ENCODE peak calls at places on chromosomes 16 and 17, in six cellular contexts. One of them, this sample, is unnamed.

GRCh38 chr16:27558434-27558833 is 8.5 kb downstream of the KATNIP start:
- DNase-seq in fibroblast of pulmonary artery: no peak
- DNase-seq in CD8-positive, alpha-beta memory T cell: no peak
- DNase-seq in astrocyte of the cerebellum: no peak
- DNase-seq in neural progenitor cell: no peak
- DNase-seq in heart left ventricle: no peak
- DNase-seq in this sample: no peak

GRCh38 chr16:980595-980854 is 1.0 kb upstream of the SOX8 start:
- DNase-seq in CD8-positive, alpha-beta memory T cell: no peak
- DNase-seq in astrocyte of the cerebellum: no peak
- DNase-seq in neural progenitor cell: no peak
- DNase-seq in fibroblast of pulmonary artery: no peak
- DNase-seq in heart left ventricle: no peak
- DNase-seq in this sample: no peak

GRCh38 chr17:21378553-21378952 is 2.4 kb downstream of the KCNJ12 start:
- DNase-seq in neural progenitor cell: no peak
- DNase-seq in CD8-positive, alpha-beta memory T cell: no peak
- DNase-seq in astrocyte of the cerebellum: no peak
- DNase-seq in heart left ventricle: no peak
- DNase-seq in fibroblast of pulmonary artery: no peak
- DNase-seq in this sample: no peak

GRCh38 chr16:85149776-85150175 is 37.5 kb upstream of the CIBAR2 start:
- DNase-seq in neural progenitor cell: no peak
- DNase-seq in heart left ventricle: peak
- DNase-seq in CD8-positive, alpha-beta memory T cell: no peak
- DNase-seq in astrocyte of the cerebellum: no peak
- DNase-seq in fibroblast of pulmonary artery: no peak
- DNase-seq in this sample: no peak

GRCh38 chr16:8936421-8936820 is 27.3 kb downstream of the USP7 start:
- DNase-seq in heart left ventricle: no peak
- DNase-seq in fibroblast of pulmonary artery: no peak
- DNase-seq in astrocyte of the cerebellum: peak
- DNase-seq in CD8-positive, alpha-beta memory T cell: peak
- DNase-seq in neural progenitor cell: peak
- DNase-seq in this sample: no peak

GRCh38 chr17:75371981-75372380 is 33.5 kb downstream of the GRB2 start:
- DNase-seq in neural progenitor cell: no peak
- DNase-seq in astrocyte of the cerebellum: no peak
- DNase-seq in heart left ventricle: no peak
- DNase-seq in CD8-positive, alpha-beta memory T cell: no peak
- DNase-seq in fibroblast of pulmonary artery: no peak
- DNase-seq in this sample: no peak

GRCh38 chr17:44144966-44145739 is 3.4 kb downstream of the HROB start:
- DNase-seq in CD8-positive, alpha-beta memory T cell: no peak
- DNase-seq in heart left ventricle: no peak
- DNase-seq in fibroblast of pulmonary artery: peak
- DNase-seq in astrocyte of the cerebellum: no peak
- DNase-seq in neural progenitor cell: no peak
- DNase-seq in this sample: no peak

GRCh38 chr17:72615627-72615991 is 476.9 kb downstream of the SLC39A11 start:
- DNase-seq in astrocyte of the cerebellum: no peak
- DNase-seq in CD8-positive, alpha-beta memory T cell: no peak
- DNase-seq in fibroblast of pulmonary artery: no peak
- DNase-seq in heart left ventricle: no peak
- DNase-seq in neural progenitor cell: no peak
- DNase-seq in this sample: no peak

GRCh38 chr16:64826374-64826773 is 295.5 kb downstream of the CDH11 start:
- DNase-seq in fibroblast of pulmonary artery: peak
- DNase-seq in CD8-positive, alpha-beta memory T cell: no peak
- DNase-seq in astrocyte of the cerebellum: no peak
- DNase-seq in neural progenitor cell: no peak
- DNase-seq in heart left ventricle: no peak
- DNase-seq in this sample: no peak

GRCh38 chr17:30812218-30813177 is 12.0 kb downstream of the CRLF3 start:
- DNase-seq in neural progenitor cell: no peak
- DNase-seq in CD8-positive, alpha-beta memory T cell: no peak
- DNase-seq in astrocyte of the cerebellum: peak
- DNase-seq in fibroblast of pulmonary artery: peak
- DNase-seq in heart left ventricle: no peak
- DNase-seq in this sample: no peak

GRCh38 chr16:11094838-11095565 is 150.6 kb downstream of the CLEC16A start:
- DNase-seq in fibroblast of pulmonary artery: no peak
- DNase-seq in neural progenitor cell: no peak
- DNase-seq in astrocyte of the cerebellum: no peak
- DNase-seq in CD8-positive, alpha-beta memory T cell: no peak
- DNase-seq in heart left ventricle: no peak
- DNase-seq in this sample: no peak

GRCh38 chr16:67483731-67484525 is 581 bp upstream of the AGRP start:
- DNase-seq in astrocyte of the cerebellum: no peak
- DNase-seq in fibroblast of pulmonary artery: no peak
- DNase-seq in CD8-positive, alpha-beta memory T cell: no peak
- DNase-seq in heart left ventricle: no peak
- DNase-seq in neural progenitor cell: no peak
- DNase-seq in this sample: no peak
- H3K4me3 ChIP-seq in astrocyte of the cerebellum: no peak
- H3K4me3 ChIP-seq in fibroblast of pulmonary artery: no peak
- H3K4me3 ChIP-seq in CD8-positive, alpha-beta memory T cell: no peak
- H3K4me3 ChIP-seq in heart left ventricle: no peak
- H3K4me3 ChIP-seq in neural progenitor cell: no peak
- H3K4me3 ChIP-seq in this sample: no peak

DNA sequence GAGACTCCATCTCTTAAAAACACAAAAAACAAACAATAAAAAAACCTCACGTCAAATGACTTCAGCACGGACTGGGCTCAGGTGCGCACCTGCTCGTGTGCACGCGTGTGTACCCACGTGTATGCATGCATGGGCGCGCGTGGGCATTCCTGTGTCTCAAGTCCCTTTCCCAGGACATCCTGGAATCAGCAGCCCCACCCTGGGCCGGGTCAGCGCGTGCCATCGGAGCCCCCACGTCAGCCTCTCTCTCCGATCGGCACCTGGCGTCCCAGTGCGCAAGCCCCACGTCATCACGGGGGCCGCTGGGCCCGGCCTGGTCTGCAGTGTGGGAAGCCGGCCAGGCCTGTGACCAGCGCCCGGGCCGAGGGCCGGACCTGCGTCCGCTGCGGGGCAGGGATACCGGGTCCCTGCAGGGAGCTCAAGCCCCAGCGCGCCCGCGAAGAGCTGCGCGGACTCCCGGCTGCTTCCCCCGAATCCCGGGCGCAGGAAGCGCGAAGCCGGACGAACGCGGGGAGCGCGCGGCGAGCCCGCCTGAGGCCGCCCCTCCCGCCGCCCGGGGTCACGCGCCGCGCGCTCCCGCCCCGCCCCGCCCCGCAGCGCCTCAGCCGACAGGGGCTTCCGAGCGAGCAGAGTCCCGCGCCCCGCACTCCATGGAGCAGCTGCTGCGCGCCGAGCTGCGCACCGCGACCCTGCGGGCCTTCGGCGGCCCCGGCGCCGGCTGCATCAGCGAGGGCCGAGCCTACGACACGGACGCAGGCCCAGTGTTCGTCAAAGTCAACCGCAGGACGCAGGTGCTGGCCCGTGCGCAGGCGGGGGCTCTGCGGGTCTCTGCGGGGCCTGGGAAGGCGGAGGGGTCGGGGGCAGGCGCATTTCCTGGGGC is at the start of gene FN3K:
- DNase-seq in astrocyte of the cerebellum: no peak
- DNase-seq in CD8-positive, alpha-beta memory T cell: no peak
- DNase-seq in heart left ventricle: peak
- DNase-seq in neural progenitor cell: peak
- DNase-seq in fibroblast of pulmonary artery: peak
- DNase-seq in this sample: no peak
- H3K4me3 ChIP-seq in astrocyte of the cerebellum: peak
- H3K4me3 ChIP-seq in CD8-positive, alpha-beta memory T cell: peak
- H3K4me3 ChIP-seq in heart left ventricle: peak
- H3K4me3 ChIP-seq in neural progenitor cell: peak
- H3K4me3 ChIP-seq in fibroblast of pulmonary artery: peak
- H3K4me3 ChIP-seq in this sample: peak

GRCh38 chr16:20898938-20899502 is 1.1 kb downstream of the DCUN1D3 start:
- DNase-seq in CD8-positive, alpha-beta memory T cell: no peak
- DNase-seq in neural progenitor cell: no peak
- DNase-seq in heart left ventricle: no peak
- DNase-seq in fibroblast of pulmonary artery: peak
- DNase-seq in astrocyte of the cerebellum: peak
- DNase-seq in this sample: no peak
- H3K4me3 ChIP-seq in CD8-positive, alpha-beta memory T cell: peak
- H3K4me3 ChIP-seq in neural progenitor cell: peak
- H3K4me3 ChIP-seq in heart left ventricle: peak
- H3K4me3 ChIP-seq in fibroblast of pulmonary artery: peak
- H3K4me3 ChIP-seq in astrocyte of the cerebellum: peak
- H3K4me3 ChIP-seq in this sample: peak

DNA sequence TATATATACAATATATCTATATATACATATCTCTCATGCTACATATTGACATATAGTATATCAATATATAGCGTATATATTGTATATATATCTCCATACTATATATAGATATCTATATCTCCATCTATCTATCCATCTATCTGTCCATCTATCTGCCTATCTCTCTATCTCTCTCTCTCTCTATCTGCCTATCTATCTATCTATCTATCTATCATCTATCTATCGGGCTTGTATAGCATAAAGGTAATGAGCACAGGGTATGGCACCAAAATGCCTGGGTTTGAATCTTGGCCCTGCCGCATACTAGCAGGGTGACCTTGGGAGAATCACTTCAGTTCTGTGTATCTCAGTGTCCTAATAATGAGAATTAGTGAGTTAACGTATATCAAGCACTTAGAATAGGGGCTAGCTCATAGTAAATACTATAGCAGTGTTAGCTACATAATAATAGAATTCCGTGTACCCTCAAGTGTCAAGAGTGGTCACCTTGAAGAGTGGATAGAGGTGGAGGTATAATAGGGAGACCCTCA is 1.5 kb downstream of the ST6GALNAC1 start:
- DNase-seq in heart left ventricle: no peak
- DNase-seq in neural progenitor cell: no peak
- DNase-seq in CD8-positive, alpha-beta memory T cell: no peak
- DNase-seq in fibroblast of pulmonary artery: no peak
- DNase-seq in astrocyte of the cerebellum: no peak
- DNase-seq in this sample: no peak
- H3K4me3 ChIP-seq in heart left ventricle: peak
- H3K4me3 ChIP-seq in neural progenitor cell: no peak
- H3K4me3 ChIP-seq in CD8-positive, alpha-beta memory T cell: peak
- H3K4me3 ChIP-seq in fibroblast of pulmonary artery: no peak
- H3K4me3 ChIP-seq in astrocyte of the cerebellum: no peak
- H3K4me3 ChIP-seq in this sample: no peak

GRCh38 chr17:81222906-81223757 is at the start of gene CEP131:
- DNase-seq in heart left ventricle: peak
- DNase-seq in astrocyte of the cerebellum: peak
- DNase-seq in fibroblast of pulmonary artery: peak
- DNase-seq in CD8-positive, alpha-beta memory T cell: peak
- DNase-seq in neural progenitor cell: peak
- DNase-seq in this sample: peak

GRCh38 chr17:81219476-81220180 is 3.1 kb downstream of the CEP131 start:
- DNase-seq in fibroblast of pulmonary artery: no peak
- DNase-seq in CD8-positive, alpha-beta memory T cell: no peak
- DNase-seq in heart left ventricle: no peak
- DNase-seq in astrocyte of the cerebellum: no peak
- DNase-seq in neural progenitor cell: no peak
- DNase-seq in this sample: no peak

GRCh38 chr17:81221842-81222619 is 734 bp downstream of the CEP131 start:
- DNase-seq in astrocyte of the cerebellum: no peak
- DNase-seq in fibroblast of pulmonary artery: no peak
- DNase-seq in neural progenitor cell: peak
- DNase-seq in heart left ventricle: no peak
- DNase-seq in CD8-positive, alpha-beta memory T cell: no peak
- DNase-seq in this sample: no peak

GRCh38 chr17:81222620-81222905 is 202 bp downstream of the CEP131 start:
- DNase-seq in fibroblast of pulmonary artery: no peak
- DNase-seq in astrocyte of the cerebellum: no peak
- DNase-seq in neural progenitor cell: no peak
- DNase-seq in CD8-positive, alpha-beta memory T cell: no peak
- DNase-seq in heart left ventricle: no peak
- DNase-seq in this sample: no peak

GRCh38 chr17:81221371-81221841 is 1.4 kb downstream of the CEP131 start:
- DNase-seq in astrocyte of the cerebellum: peak
- DNase-seq in fibroblast of pulmonary artery: no peak
- DNase-seq in neural progenitor cell: peak
- DNase-seq in heart left ventricle: no peak
- DNase-seq in CD8-positive, alpha-beta memory T cell: no peak
- DNase-seq in this sample: no peak
- H3K4me3 ChIP-seq in astrocyte of the cerebellum: peak
- H3K4me3 ChIP-seq in fibroblast of pulmonary artery: peak
- H3K4me3 ChIP-seq in neural progenitor cell: peak
- H3K4me3 ChIP-seq in heart left ventricle: peak
- H3K4me3 ChIP-seq in CD8-positive, alpha-beta memory T cell: no peak
- H3K4me3 ChIP-seq in this sample: no peak

DNA sequence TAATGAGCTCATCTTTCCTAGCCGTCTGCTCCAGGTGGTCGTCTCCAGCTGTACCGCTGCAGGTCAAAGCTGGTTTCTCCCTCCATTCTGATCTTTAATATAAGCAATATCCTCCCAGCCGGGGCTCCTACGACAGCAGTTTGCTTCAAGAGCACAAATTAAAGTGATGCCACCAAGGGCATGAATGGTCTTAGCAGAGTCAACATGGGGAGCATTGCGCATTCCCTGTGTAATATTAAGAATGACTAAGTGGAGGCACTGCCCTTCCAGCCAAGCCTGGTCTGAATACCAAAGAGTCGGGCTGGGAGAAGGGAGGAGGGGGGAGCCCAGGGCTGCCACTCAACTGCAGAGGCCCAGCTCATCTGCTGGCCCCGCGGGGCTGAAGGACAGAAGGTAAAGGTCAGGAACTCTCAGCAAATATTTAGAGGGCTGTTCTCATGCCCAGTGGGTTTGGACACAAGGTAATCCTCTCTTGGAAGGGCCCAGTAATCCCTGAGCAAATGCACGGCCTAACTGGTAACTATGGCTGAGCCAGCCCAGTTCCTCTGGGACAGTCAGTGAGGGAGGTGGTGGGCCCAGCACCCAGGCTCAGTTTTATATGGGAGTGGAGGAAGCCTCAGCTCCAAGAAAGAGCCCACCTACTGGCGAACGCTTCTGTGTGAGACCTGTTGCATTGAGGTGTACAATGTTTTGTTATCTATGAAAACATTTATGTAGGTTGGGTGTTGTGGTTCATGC is 121.2 kb downstream of the IRX3 start:
- DNase-seq in neural progenitor cell: no peak
- DNase-seq in heart left ventricle: no peak
- DNase-seq in astrocyte of the cerebellum: no peak
- DNase-seq in CD8-positive, alpha-beta memory T cell: no peak
- DNase-seq in fibroblast of pulmonary artery: no peak
- DNase-seq in this sample: no peak
- H3K4me3 ChIP-seq in neural progenitor cell: no peak
- H3K4me3 ChIP-seq in heart left ventricle: no peak
- H3K4me3 ChIP-seq in astrocyte of the cerebellum: no peak
- H3K4me3 ChIP-seq in CD8-positive, alpha-beta memory T cell: no peak
- H3K4me3 ChIP-seq in fibroblast of pulmonary artery: no peak
- H3K4me3 ChIP-seq in this sample: no peak

DNA sequence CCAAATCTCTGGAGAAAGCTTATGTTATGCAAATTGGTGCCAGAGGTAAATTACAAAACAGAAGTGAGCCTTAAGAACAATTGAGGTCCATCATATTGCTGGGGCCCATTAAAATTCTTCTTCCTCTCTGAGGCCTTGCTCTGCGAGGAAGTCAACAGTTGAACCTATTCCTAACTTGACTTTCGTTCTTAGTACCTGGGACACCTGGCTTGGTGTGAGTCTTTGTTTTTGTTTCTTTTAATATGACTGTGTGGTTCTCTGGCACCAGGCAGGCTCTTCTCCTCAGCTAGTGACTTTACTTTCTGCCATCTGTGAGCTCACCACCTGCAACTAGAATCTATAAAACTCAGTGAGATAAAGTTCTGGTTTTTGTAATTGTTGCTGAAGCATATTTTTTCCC is 120.4 kb downstream of the CBLN1 start:
- DNase-seq in fibroblast of pulmonary artery: no peak
- DNase-seq in CD8-positive, alpha-beta memory T cell: no peak
- DNase-seq in astrocyte of the cerebellum: no peak
- DNase-seq in neural progenitor cell: no peak
- DNase-seq in heart left ventricle: no peak
- DNase-seq in this sample: no peak
- H3K4me3 ChIP-seq in fibroblast of pulmonary artery: no peak
- H3K4me3 ChIP-seq in CD8-positive, alpha-beta memory T cell: no peak
- H3K4me3 ChIP-seq in astrocyte of the cerebellum: no peak
- H3K4me3 ChIP-seq in neural progenitor cell: no peak
- H3K4me3 ChIP-seq in heart left ventricle: no peak
- H3K4me3 ChIP-seq in this sample: no peak

This sample was measured in SK-N-MC.